ENCODE peak calls at places on chromosomes 6 and 20, in seven cellular contexts. H is NCI-H460, A is MCF 10A, B is COR-L47, Y is tibial nerve, M is progenitor cell of endocrine pancreas, W is fibroblast of the conjunctiva. P is an unnamed sample.

GRCh38 chr6:35230950-35231349 is 17.2 kb downstream of the SCUBE3 start:
- DNase-seq in A (peak), M (no peak), W (no peak), B (no peak), Y (no peak), H (no peak), P (no peak)

GRCh38 chr20:39082686-39083085 is 120.5 kb downstream of the DHX35 start:
- DNase-seq in H (no peak), A (no peak), B (no peak), Y (no peak), W (no peak), M (no peak), P (no peak)

GRCh38 chr6:135270676-135271536 is 89.8 kb downstream of the MYB start:
- DNase-seq in B (peak), H (no peak), W (no peak), M (no peak), A (peak), Y (no peak), P (peak)

GRCh38 chr6:35357671-35358070 is 15.3 kb downstream of the PPARD start:
- DNase-seq in H (no peak), W (no peak), A (no peak), B (no peak), M (no peak), Y (no peak), P (no peak)

GRCh38 chr20:43955244-43956191 is 40.9 kb downstream of the TOX2 start:
- DNase-seq in M (no peak), H (peak), W (peak), B (no peak), Y (no peak), A (peak), P (no peak)

GRCh38 chr20:408843-409696 is 971 bp downstream of the RBCK1 start:
- DNase-seq in B (no peak), H (no peak), A (no peak), Y (no peak), W (no peak), M (no peak), P (no peak)

GRCh38 chr6:42354707-42355106 is 97.0 kb downstream of the TRERF1 start:
- DNase-seq in W (no peak), Y (no peak), B (no peak), H (no peak), A (no peak), M (no peak), P (no peak)

GRCh38 chr6:117555882-117556498 is 46.3 kb downstream of the GOPC start:
- DNase-seq in M (peak), Y (peak), H (peak), A (peak), B (no peak), W (no peak), P (peak)

GRCh38 chr20:50538276-50538675 is 28.1 kb downstream of the PTPN1 start:
- DNase-seq in W (no peak), A (no peak), B (no peak), H (no peak), Y (no peak), M (no peak), P (no peak)

GRCh38 chr6:5851261-5851757 is 155.4 kb downstream of the NRN1 start:
- DNase-seq in B (peak), Y (no peak), W (peak), A (no peak), H (no peak), M (peak), P (peak)

GRCh38 chr20:1341561-1342265 is 12.8 kb upstream of the SDCBP2 start:
- DNase-seq in H (no peak), W (no peak), Y (no peak), B (no peak), M (no peak), A (no peak), P (no peak)

GRCh38 chr6:134123666-134124208 is 71.3 kb upstream of the SLC2A12 start:
- DNase-seq in B (no peak), Y (no peak), A (peak), W (peak), M (no peak), H (peak), P (peak)

GRCh38 chr6:132414332-132414731 is 13.1 kb upstream of the MOXD1 start:
- DNase-seq in M (no peak), W (no peak), A (no peak), B (no peak), Y (no peak), H (no peak), P (no peak)

GRCh38 chr6:90221403-90221802 is 75.2 kb downstream of the BACH2 start:
- DNase-seq in M (no peak), Y (no peak), W (no peak), A (no peak), H (no peak), B (no peak), P (no peak)

GRCh38 chr6:128244751-128245405 is 275.5 kb downstream of the PTPRK start:
- DNase-seq in W (no peak), Y (no peak), B (no peak), A (no peak), H (no peak), M (no peak), P (no peak)

GRCh38 chr6:53410508-53411258 is 61.9 kb upstream of the ELOVL5 start:
- DNase-seq in W (peak), Y (no peak), M (no peak), A (peak), H (peak), B (peak), P (no peak)

GRCh38 chr6:3742076-3742425 is 9.5 kb downstream of the PXDC1 start:
- DNase-seq in A (peak), M (no peak), Y (no peak), B (no peak), H (no peak), W (no peak), P (no peak)

GRCh38 chr6:25972902-25973301 is 10.3 kb downstream of the TRIM38 start:
- DNase-seq in B (no peak), H (no peak), W (no peak), A (no peak), M (no peak), Y (no peak), P (no peak)

GRCh38 chr6:81613606-81614005 is 138.9 kb downstream of the TENT5A start:
- DNase-seq in M (no peak), W (no peak), A (peak), H (no peak), B (no peak), Y (no peak), P (no peak)

GRCh38 chr6:10901751-10902150 is 14.9 kb downstream of the SYCP2L start:
- DNase-seq in A (no peak), H (no peak), Y (no peak), M (no peak), B (no peak), W (no peak), P (no peak)

GRCh38 chr6:43277643-43278523 is 20.2 kb upstream of the SLC22A7 start:
- DNase-seq in W (no peak), M (no peak), B (no peak), H (no peak), A (no peak), Y (no peak), P (no peak)

GRCh38 chr6:83592770-83593394 is 80.5 kb downstream of the PRSS35 start:
- DNase-seq in B (no peak), H (peak), W (no peak), A (peak), Y (no peak), M (no peak), P (peak)

GRCh38 chr20:45311589-45312211 is 3.6 kb upstream of the MATN4 start:
- DNase-seq in Y (no peak), A (peak), B (peak), M (peak), W (no peak), H (peak), P (peak)

GRCh38 chr20:16018881-16019280 is 554.4 kb downstream of the KIF16B start:
- DNase-seq in Y (no peak), H (no peak), M (no peak), W (no peak), B (no peak), A (peak), P (no peak)

GRCh38 chr6:111764238-111765182 is 108.7 kb downstream of the FYN start:
- DNase-seq in M (no peak), B (no peak), H (no peak), Y (no peak), A (no peak), W (no peak), P (no peak)

GRCh38 chr6:125668071-125668470 is 81.4 kb upstream of the HEY2 start:
- DNase-seq in B (no peak), H (no peak), M (no peak), A (no peak), Y (no peak), W (no peak), P (no peak)

GRCh38 chr6:168162366-168162765 is 83.4 kb upstream of the FRMD1 start:
- DNase-seq in H (no peak), W (no peak), M (no peak), B (no peak), A (no peak), Y (no peak), P (no peak)

GRCh38 chr6:165417298-165417865 is 108.0 kb upstream of the C6orf118 start:
- DNase-seq in A (no peak), B (no peak), W (no peak), Y (no peak), M (no peak), H (no peak), P (no peak)

GRCh38 chr6:150417899-150418824 is 49.4 kb downstream of the IYD start:
- DNase-seq in B (no peak), A (peak), W (peak), Y (no peak), M (no peak), H (peak), P (peak)

GRCh38 chr20:35003211-35004031 is 47.8 kb downstream of the MYH7B start:
- DNase-seq in W (no peak), B (no peak), H (no peak), A (no peak), Y (no peak), M (no peak), P (no peak)

GRCh38 chr20:63032861-63033634 is 26.3 kb upstream of the BHLHE23 start:
- DNase-seq in Y (no peak), M (no peak), B (no peak), W (no peak), A (no peak), H (no peak), P (no peak)

GRCh38 chr20:64064145-64064698 is 1.2 kb downstream of the TCEA2 start:
- DNase-seq in A (peak), M (no peak), B (no peak), Y (no peak), H (no peak), W (no peak), P (no peak)

GRCh38 chr6:36514554-36515456 is 32.5 kb downstream of the STK38 start:
- DNase-seq in W (no peak), B (no peak), M (no peak), H (no peak), Y (no peak), A (no peak), P (no peak)

GRCh38 chr6:19603716-19604115 is 233.5 kb upstream of the ID4 start:
- DNase-seq in W (no peak), M (no peak), B (no peak), A (no peak), H (no peak), Y (no peak), P (no peak)

GRCh38 chr6:79230149-79230548 is 4.3 kb downstream of the HMGN3 start:
- DNase-seq in W (no peak), A (peak), Y (no peak), B (no peak), H (no peak), M (no peak), P (no peak)

GRCh38 chr20:34675993-34676641 is 775 bp downstream of the PIGU start:
- DNase-seq in Y (no peak), H (no peak), W (no peak), B (no peak), A (no peak), M (no peak), P (no peak)